ENCODE peak calls at places on chromosomes 2 and 18, in five cellular contexts. S is NB4, O is GM12878, E is transverse colon, U is heart left ventricle. K is an unnamed sample.

GRCh38 chr2:203758841-203759691 is 52.6 kb downstream of the CD28 start:
- DNase-seq in S (peak), O (no peak), E (no peak), U (no peak), K (no peak)

GRCh38 chr2:26352892-26353291 is 6.3 kb upstream of the ADGRF3 start:
- DNase-seq in S (peak), O (no peak), E (no peak), U (no peak), K (peak)

GRCh38 chr2:11583203-11583752 is 49.4 kb downstream of the GREB1 start:
- DNase-seq in S (no peak), O (no peak), E (no peak), U (peak), K (no peak)

GRCh38 chr2:314561-315336 is 26.9 kb upstream of the ALKAL2 start:
- DNase-seq in S (no peak), O (no peak), E (no peak), U (no peak), K (no peak)

GRCh38 chr18:39772155-39772919 is 2182.7 kb upstream of the PIK3C3 start:
- DNase-seq in S (no peak), O (no peak), E (no peak), U (no peak), K (no peak)

GRCh38 chr2:133561045-133561852 is 7.0 kb downstream of the NCKAP5 start:
- DNase-seq in S (peak), O (no peak), E (no peak), U (no peak), K (peak)

GRCh38 chr18:48816554-48816953 is 134.2 kb downstream of the SMAD7 start:
- DNase-seq in S (no peak), O (no peak), E (peak), U (no peak), K (peak)

GRCh38 chr2:8684421-8684884 is 2.6 kb downstream of the ID2 start:
- DNase-seq in S (peak), O (peak), E (peak), U (no peak), K (peak)

GRCh38 chr2:186503827-186504606 is 18.0 kb downstream of the ZC3H15 start:
- DNase-seq in S (peak), O (no peak), E (no peak), U (no peak), K (peak)

GRCh38 chr2:134402385-134402784 is 148.5 kb downstream of the MGAT5 start:
- DNase-seq in S (peak), O (no peak), E (no peak), U (peak), K (no peak)

GRCh38 chr2:133673570-133673969 is 105.3 kb upstream of the NCKAP5 start:
- DNase-seq in S (no peak), O (no peak), E (no peak), U (no peak), K (no peak)

GRCh38 chr2:237171895-237172294 is 86.2 kb downstream of the COPS8 start:
- DNase-seq in S (no peak), O (no peak), E (no peak), U (no peak), K (no peak)

GRCh38 chr2:120764434-120764833 is 28.8 kb downstream of the GLI2 start:
- DNase-seq in S (no peak), O (no peak), E (no peak), U (no peak), K (no peak)

GRCh38 chr2:168890006-168890782 is at the start of gene SPC25:
- DNase-seq in S (peak), O (peak), E (peak), U (peak), K (peak)

GRCh38 chr2:43637030-43637803 is at the start of gene PLEKHH2:
- DNase-seq in S (peak), O (peak), E (peak), U (peak), K (peak)

GRCh38 chr2:181781082-181781786 is 100.9 kb upstream of the NEUROD1 start:
- DNase-seq in S (peak), O (no peak), E (peak), U (no peak), K (no peak)

GRCh38 chr2:48251437-48252148 is 278.4 kb upstream of the STON1 start:
- DNase-seq in S (peak), O (no peak), E (no peak), U (no peak), K (no peak)

GRCh38 chr18:77134611-77135010 is 2.0 kb upstream of the MBP start:
- DNase-seq in S (no peak), O (no peak), E (no peak), U (no peak), K (no peak)

GRCh38 chr2:174971868-174972781 is 33.1 kb downstream of the CHN1 start:
- DNase-seq in S (no peak), O (no peak), E (peak), U (peak), K (peak)

GRCh38 chr2:145047554-145047953 is 527.6 kb upstream of the ZEB2 start:
- DNase-seq in S (no peak), O (no peak), E (no peak), U (no peak), K (no peak)

GRCh38 chr2:132252894-132253264 is 91.1 kb upstream of the ANKRD30BL start:
- DNase-seq in S (no peak), O (no peak), E (no peak), U (no peak), K (no peak)

GRCh38 chr2:42959148-42959992 is 167.0 kb upstream of the HAAO start:
- DNase-seq in S (peak), O (no peak), E (no peak), U (peak), K (no peak)

GRCh38 chr2:120148229-120148628 is 75.0 kb downstream of the TMEM185B start:
- DNase-seq in S (no peak), O (no peak), E (no peak), U (no peak), K (no peak)

GRCh38 chr18:25099838-25100393 is 252.1 kb downstream of the ZNF521 start:
- DNase-seq in S (no peak), O (no peak), E (no peak), U (no peak), K (peak)

GRCh38 chr2:224347181-224348051 is 54.5 kb downstream of the FAM124B start:
- DNase-seq in S (no peak), O (no peak), E (no peak), U (no peak), K (no peak)

GRCh38 chr2:60553992-60554648 is 666 bp upstream of the BCL11A start:
- DNase-seq in S (peak), O (no peak), E (peak), U (no peak), K (peak)
- TF ChIP-seq POLR2A in S (no peak), O (no peak), E (peak), U (no peak), K (no peak)

GRCh38 chr2:65435625-65436168 is 3.3 kb upstream of the SPRED2 start:
- DNase-seq in S (peak), O (no peak), E (peak), U (peak), K (peak)
- TF ChIP-seq POLR2A in S (no peak), O (peak), E (no peak), U (peak), K (peak)

GRCh38 chr2:230447036-230447435 is 31.0 kb downstream of the SP100 start:
- DNase-seq in S (no peak), O (no peak), E (no peak), U (no peak), K (no peak)

GRCh38 chr2:230444832-230445231 is 28.8 kb downstream of the SP100 start:
- DNase-seq in S (no peak), O (peak), E (no peak), U (no peak), K (no peak)

GRCh38 chr2:230439590-230439989 is 23.6 kb downstream of the SP100 start:
- DNase-seq in S (peak), O (no peak), E (no peak), U (no peak), K (no peak)

GRCh38 chr2:230441188-230441897 is 25.3 kb downstream of the SP100 start:
- DNase-seq in S (no peak), O (peak), E (peak), U (no peak), K (peak)

DNA sequence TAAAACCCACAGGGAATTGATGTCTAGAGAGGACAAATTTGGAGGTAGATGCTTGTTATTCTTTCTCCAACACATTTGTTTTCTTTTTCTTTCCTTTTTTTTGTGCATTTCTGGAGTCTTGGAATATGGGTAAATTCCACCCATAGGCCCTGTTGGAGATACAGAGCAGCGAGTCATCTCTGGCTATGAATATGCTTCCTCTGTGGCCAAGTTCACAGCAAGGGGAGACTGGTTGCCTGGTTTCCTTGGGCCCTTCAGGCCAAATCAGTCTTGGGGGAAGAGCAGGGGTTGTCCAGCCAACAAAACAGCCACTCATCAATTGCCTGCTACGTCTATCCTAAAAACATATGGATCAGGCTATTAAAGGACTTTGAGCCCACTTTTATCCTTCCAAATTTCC is 27.5 kb downstream of the SP100 start:
- DNase-seq in S (no peak), O (no peak), E (no peak), U (no peak), K (no peak)
- TF ChIP-seq POLR2A in S (no peak), O (no peak), E (no peak), U (no peak), K (no peak)

GRCh38 chr2:3472966-3473365 is 46.4 kb downstream of the ADI1 start:
- DNase-seq in S (no peak), O (no peak), E (no peak), U (no peak), K (no peak)

GRCh38 chr2:3470166-3470651 is 49.1 kb downstream of the ADI1 start:
- DNase-seq in S (no peak), O (no peak), E (no peak), U (peak), K (no peak)

GRCh38 chr2:3469486-3469885 is 49.8 kb downstream of the ADI1 start:
- DNase-seq in S (no peak), O (no peak), E (no peak), U (no peak), K (no peak)

GRCh38 chr2:3470856-3471737 is 48.2 kb downstream of the ADI1 start:
- DNase-seq in S (no peak), O (no peak), E (no peak), U (no peak), K (no peak)

DNA sequence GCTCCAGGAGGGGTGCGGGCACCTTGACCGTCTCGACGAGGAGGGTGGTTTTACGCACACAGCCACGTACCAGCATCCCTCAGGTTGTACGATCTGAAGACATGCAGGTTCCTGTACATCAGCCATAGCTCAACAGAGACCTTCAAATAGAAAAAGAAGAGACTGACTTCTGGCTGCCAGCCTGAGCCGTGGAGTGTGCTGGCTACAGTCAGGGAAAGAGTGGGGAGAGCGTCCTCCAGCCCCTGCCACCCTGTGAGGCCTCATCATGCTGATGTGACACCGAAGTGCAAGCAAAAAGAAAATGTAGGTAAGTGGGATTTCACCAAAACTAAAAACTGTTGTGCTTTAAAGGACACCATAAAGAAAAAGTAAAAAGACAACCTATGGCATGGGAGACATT is 47.0 kb downstream of the ADI1 start:
- DNase-seq in S (no peak), O (no peak), E (no peak), U (no peak), K (no peak)
- TF ChIP-seq POLR2A in S (no peak), O (no peak), E (no peak), U (no peak), K (no peak)

DNA sequence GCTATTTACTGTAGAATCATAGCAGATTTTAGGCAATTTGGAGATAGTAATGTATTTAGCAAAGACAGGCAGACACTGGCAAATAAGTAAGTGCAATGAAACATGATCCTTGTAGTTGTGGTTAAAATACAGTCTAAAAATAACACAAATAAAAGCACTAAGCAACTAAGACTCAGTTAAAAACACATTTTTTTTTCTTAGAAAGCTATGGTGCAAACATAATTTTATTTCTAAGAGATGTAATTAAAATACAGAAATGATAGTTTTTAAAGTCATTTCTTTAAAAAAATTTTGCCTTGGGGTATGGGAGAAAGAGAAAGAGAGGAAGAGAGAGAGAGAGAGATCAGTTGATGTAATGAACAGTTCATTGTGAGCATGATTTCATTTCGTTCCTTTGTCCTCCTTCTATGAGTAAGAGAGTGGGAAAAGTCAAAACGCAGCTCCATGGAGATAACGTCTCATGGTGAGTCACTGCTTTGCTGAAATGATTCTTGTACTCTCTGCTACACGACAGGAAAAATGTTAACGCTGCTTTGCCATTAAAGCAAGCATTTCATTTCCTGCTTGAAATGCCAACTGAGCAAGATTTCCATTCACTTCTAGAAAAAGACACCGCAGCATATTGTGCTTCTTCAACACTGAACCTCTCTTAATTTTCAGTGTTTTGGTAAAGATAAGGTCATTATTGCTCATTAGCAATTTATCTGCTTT is 61.3 kb upstream of the PGAP1 start:
- DNase-seq in S (peak), O (peak), E (no peak), U (no peak), K (no peak)
- TF ChIP-seq POLR2A in S (peak), O (no peak), E (no peak), U (no peak), K (no peak)

DNA sequence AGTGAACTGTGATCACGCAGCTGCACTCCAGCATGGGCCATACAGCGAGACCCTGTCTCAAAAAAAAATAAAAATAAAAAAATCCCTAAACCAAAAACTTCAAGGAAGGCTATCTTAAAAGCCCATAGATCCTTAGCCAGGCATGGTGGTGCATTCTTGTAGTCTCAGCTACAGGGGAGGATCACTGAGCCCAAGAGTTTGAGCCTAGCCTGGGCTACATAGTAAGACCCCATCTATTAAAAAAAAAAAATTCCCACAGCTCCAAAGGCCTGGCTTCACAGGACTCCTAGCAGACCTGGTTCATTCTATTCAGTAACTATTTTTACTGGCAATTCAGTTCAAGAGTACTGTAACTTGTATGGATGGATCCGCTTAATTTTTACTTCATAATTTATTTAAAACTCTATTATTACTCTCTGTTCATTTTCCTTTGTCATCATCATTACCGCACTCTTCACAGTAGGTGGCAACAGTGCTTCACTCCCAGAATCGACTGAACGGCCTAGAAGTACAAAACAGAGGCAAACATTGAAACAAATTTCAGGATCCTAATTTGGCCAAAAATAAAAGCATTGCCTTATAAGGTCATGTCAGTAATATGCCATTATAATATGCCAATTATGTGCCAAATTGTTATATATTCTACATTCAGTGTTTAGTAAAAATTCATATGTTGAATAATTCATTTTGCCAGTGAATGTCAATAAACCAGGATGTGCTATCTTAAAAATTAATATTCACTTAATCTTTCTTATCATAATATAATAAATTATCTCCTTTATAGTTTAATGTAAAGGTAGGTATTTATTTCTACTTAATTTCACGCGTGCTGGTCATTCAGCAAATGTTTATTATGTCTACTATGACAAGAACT is 14.3 kb upstream of the STAM2 start:
- DNase-seq in S (peak), O (no peak), E (peak), U (peak), K (peak)
- TF ChIP-seq POLR2A in S (no peak), O (no peak), E (no peak), U (no peak), K (no peak)

DNA sequence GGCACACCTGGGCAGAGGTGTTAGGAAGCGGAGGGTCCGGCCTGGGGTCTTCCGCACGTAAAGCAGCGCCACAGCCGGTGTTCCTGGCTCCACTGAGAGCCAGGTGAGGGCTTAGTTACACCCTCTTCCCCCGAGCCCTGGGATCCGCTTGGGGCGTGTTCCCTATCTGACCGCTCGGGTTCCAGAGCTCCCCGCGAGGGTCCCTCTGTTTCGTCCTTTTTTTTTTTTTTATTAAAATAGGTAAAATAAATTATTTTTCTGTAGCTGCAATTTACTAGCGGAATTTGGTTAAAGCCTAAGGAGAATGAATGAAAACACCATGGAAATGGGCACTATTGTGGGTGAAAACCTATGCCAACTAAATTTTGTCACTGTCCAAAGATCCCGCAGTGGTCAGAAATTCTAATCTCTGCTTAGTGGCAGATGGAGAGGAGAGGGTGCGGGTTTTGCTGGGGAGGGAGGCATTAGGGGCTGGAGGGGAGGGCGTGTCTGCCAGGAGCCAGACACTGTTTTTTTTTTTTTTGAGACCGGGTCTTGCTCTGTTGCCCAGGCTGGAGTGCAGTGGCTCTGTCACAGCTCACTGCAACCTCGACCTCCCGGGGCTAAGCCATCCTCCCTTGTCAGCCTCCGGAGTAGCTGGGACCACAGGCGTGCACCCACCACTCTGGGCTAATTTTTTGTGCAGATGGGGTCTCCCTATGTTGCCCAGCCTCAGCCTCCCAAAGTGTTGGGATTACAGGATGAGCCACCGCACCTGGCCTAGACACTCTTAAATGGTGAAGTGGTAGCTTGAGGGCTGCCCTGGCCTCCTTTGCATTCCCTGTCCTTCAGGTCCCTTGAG is 834 bp downstream of the PDCL3 start:
- DNase-seq in S (no peak), O (no peak), E (no peak), U (no peak), K (peak)
- TF ChIP-seq POLR2A in S (no peak), O (no peak), E (no peak), U (no peak), K (no peak)

DNA sequence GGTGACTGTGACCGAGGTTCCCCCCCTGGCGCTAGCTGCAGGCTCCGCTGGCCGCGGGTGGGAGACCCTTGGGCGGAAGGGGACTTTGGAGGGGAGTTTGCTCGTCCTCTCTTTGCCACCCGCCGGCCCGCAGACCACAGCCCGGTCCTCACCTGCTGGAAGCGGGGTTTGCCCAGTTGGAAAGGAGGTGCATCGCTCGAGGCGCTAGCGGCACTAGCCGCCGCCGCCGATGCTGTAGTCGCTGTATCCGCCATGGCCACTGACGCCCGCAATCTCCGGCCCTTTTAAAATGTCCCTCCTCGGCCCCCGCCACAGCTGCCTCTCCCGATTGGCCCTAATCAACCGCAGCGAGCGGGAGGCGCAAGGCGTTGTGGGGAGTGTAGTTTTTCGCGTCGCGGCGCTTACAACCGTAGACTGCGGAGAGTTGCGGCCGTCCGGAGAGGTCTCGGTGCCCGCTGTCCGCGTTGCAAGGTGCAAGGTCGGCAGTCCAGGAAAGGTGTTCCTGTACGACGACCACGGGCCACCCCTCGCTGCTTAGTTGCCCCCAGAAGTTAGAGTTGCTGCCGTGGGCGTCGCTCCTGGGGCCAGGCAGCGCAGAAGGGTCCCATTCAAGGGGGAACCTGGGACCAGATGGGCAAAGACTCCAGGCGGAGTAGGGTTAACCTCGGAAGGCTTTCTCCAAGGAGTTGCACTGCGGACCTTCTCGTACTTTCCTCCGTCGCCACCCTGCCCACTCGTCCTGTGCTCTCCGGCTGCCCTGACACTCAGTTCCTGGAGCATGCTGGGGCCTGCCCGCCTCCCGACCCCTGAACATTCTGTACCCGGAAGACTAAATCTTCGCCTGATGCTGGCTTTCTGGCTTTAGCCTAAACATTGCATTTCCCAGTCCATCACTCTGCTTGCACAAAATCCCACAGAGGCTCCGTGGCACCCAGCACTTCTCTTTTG is at the start of gene SFXN5:
- DNase-seq in S (peak), O (peak), E (peak), U (peak), K (peak)
- TF ChIP-seq POLR2A in S (peak), O (peak), E (peak), U (no peak), K (peak)

K was measured in erythroblast.